ENCODE peak calls at places on chromosomes 6 and 20, in six cellular contexts. E is endothelial cell of umbilical vein, U is HCT116, J is neural progenitor cell, W is keratinocyte, L is IMR-90. N is an unnamed sample. For H3K36me3, the result is how much of the 10 kb centered on the place peaks cover.

GRCh38 chr6:111661541-111662041 is 55.9 kb upstream of the TRAF3IP2 start:
- DNase-seq in E (no peak), U (no peak), J (peak), W (no peak), L (no peak), N (peak)

GRCh38 chr20:56606174-56606945 is 22.7 kb upstream of the TFAP2C start:
- DNase-seq in E (no peak), U (peak), J (no peak), W (no peak), L (no peak), N (peak)

GRCh38 chr20:62381202-62381797 is 5.6 kb upstream of the RPS21 start:
- DNase-seq in E (peak), U (no peak), J (no peak), W (no peak), L (peak), N (no peak)

GRCh38 chr6:71209206-71209605 is 79.4 kb upstream of the OGFRL1 start:
- DNase-seq in E (no peak), U (no peak), J (no peak), W (no peak), L (no peak), N (no peak)

GRCh38 chr6:139291813-139292619 is at the start of gene TXLNB:
- DNase-seq in E (peak), U (peak), J (peak), W (peak), L (peak), N (peak)

GRCh38 chr6:149221774-149222070 is 95.8 kb upstream of the TAB2 start:
- DNase-seq in E (no peak), U (no peak), J (no peak), W (no peak), L (peak), N (no peak)

GRCh38 chr6:12555267-12555666 is 161.3 kb upstream of the PHACTR1 start:
- DNase-seq in E (no peak), U (no peak), J (no peak), W (no peak), L (peak), N (no peak)

GRCh38 chr6:127303917-127304316 is 37.3 kb downstream of the RNF146 start:
- DNase-seq in E (no peak), U (no peak), J (no peak), W (no peak), L (no peak), N (no peak)

GRCh38 chr6:165884813-165885765 is 222.0 kb upstream of the PDE10A start:
- DNase-seq in E (peak), U (peak), J (peak), W (no peak), L (peak), N (peak)

GRCh38 chr20:62063601-62063980 is 2.1 kb downstream of the TAF4 start:
- DNase-seq in E (no peak), U (no peak), J (peak), W (no peak), L (peak), N (no peak)

GRCh38 chr6:28443112-28443773 is at the start of gene ZSCAN23:
- DNase-seq in E (peak), U (no peak), J (peak), W (no peak), L (peak), N (peak)

GRCh38 chr20:17661121-17661744 is 20.8 kb downstream of the RRBP1 start:
- DNase-seq in E (no peak), U (no peak), J (no peak), W (no peak), L (no peak), N (no peak)

GRCh38 chr6:55433446-55434130 is 106.3 kb downstream of the GFRAL start:
- DNase-seq in E (no peak), U (no peak), J (peak), W (no peak), L (peak), N (no peak)

GRCh38 chr6:28522594-28523557 is 2.8 kb upstream of the GPX5 start:
- DNase-seq in E (no peak), U (no peak), J (peak), W (no peak), L (no peak), N (no peak)

GRCh38 chr6:47057830-47058540 is 15.9 kb upstream of the ADGRF1 start:
- DNase-seq in E (no peak), U (no peak), J (no peak), W (no peak), L (no peak), N (no peak)

GRCh38 chr6:100175814-100176275 is 181.8 kb upstream of the MCHR2 start:
- DNase-seq in E (peak), U (no peak), J (no peak), W (no peak), L (peak), N (no peak)

GRCh38 chr6:134379086-134379485 is 61.2 kb upstream of the SGK1 start:
- DNase-seq in E (no peak), U (peak), J (no peak), W (peak), L (no peak), N (peak)

GRCh38 chr6:112951829-112952228 is 604.7 kb downstream of the RFPL4B start:
- DNase-seq in E (peak), U (no peak), J (no peak), W (no peak), L (no peak), N (no peak)

GRCh38 chr6:25155221-25155620 is 124.0 kb upstream of the CARMIL1 start:
- DNase-seq in E (no peak), U (no peak), J (no peak), W (no peak), L (no peak), N (no peak)

GRCh38 chr6:56655996-56656395 is 13.3 kb upstream of the DST start:
- DNase-seq in E (peak), U (no peak), J (no peak), W (no peak), L (no peak), N (no peak)

GRCh38 chr6:235763-236360 is 56.4 kb upstream of the DUSP22 start:
- DNase-seq in E (no peak), U (no peak), J (peak), W (no peak), L (peak), N (no peak)

GRCh38 chr6:34723203-34723602 is 26.6 kb upstream of the ILRUN start:
- DNase-seq in E (no peak), U (no peak), J (no peak), W (no peak), L (peak), N (no peak)

GRCh38 chr6:6816716-6817115 is 228.2 kb downstream of the LY86 start:
- DNase-seq in E (no peak), U (no peak), J (no peak), W (no peak), L (no peak), N (no peak)

GRCh38 chr6:166707045-166707444 is 80.0 kb upstream of the RPS6KA2 start:
- DNase-seq in E (peak), U (no peak), J (peak), W (no peak), L (peak), N (peak)

GRCh38 chr6:15877245-15877644 is 214.4 kb upstream of the DTNBP1 start:
- DNase-seq in E (no peak), U (no peak), J (no peak), W (no peak), L (no peak), N (no peak)

GRCh38 chr6:16514249-16514648 is 247.0 kb downstream of the ATXN1 start:
- DNase-seq in E (peak), U (no peak), J (peak), W (no peak), L (peak), N (no peak)

GRCh38 chr6:14664112-14664592 is 546.6 kb downstream of the CD83 start:
- DNase-seq in E (no peak), U (no peak), J (no peak), W (no peak), L (peak), N (no peak)

GRCh38 chr6:35185302-35185681 is 28.5 kb upstream of the SCUBE3 start:
- DNase-seq in E (no peak), U (no peak), J (no peak), W (no peak), L (peak), N (no peak)

GRCh38 chr6:120112980-120113379 is 763.4 kb upstream of the MAN1A1 start:
- DNase-seq in E (no peak), U (no peak), J (no peak), W (no peak), L (no peak), N (no peak)

GRCh38 chr6:136525586-136526195 is 24.5 kb downstream of the MAP7 start:
- DNase-seq in E (no peak), U (no peak), J (peak), W (no peak), L (no peak), N (no peak)

GRCh38 chr20:64196831-64197418 is 32.7 kb downstream of the MYT1 start:
- DNase-seq in E (no peak), U (no peak), J (no peak), W (no peak), L (no peak), N (no peak)

GRCh38 chr20:44959082-44959895 is 908 bp downstream of the TOMM34 start:
- DNase-seq in E (peak), U (no peak), J (peak), W (no peak), L (peak), N (no peak)

GRCh38 chr20:4018015-4018748 is 2.8 kb upstream of the RNF24 start:
- DNase-seq in E (no peak), U (no peak), J (no peak), W (no peak), L (no peak), N (no peak)

GRCh38 chr6:152298055-152298647 is 339.0 kb downstream of the SYNE1 start:
- DNase-seq in E (no peak), U (no peak), J (no peak), W (no peak), L (no peak), N (no peak)
- H3K36me3 ChIP-seq in E (under half), U (under half), J (under half), W (under half), L (under half), N (under half)

DNA sequence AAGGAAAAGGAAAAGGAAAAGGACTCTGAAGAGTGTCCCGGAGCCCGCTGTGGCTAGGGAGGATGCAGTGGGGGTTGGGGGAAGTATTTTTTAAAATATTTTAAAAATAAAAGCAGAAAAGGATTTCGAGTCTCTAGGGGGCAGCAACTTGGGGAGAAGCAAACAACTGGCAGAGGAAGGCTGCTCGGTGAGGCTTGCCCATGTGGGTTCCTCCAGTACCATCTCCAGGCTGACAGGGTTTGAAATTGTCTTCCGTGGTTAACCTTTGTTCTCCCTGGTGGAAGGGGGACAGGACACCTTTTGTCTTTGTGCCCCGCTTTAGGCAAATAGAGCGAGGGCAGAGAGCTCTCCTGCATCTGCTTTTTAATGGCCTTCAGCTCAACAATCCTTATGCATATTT is 60.4 kb upstream of the SNX9 start:
- DNase-seq in E (peak), U (no peak), J (no peak), W (no peak), L (no peak), N (no peak)
- TF ChIP-seq CTCF in E (no peak), U (no peak), J (no peak), W (no peak), L (peak), N (no peak)

GRCh38 chr6:150880336-150880735 is 14.8 kb downstream of the MTHFD1L start:
- DNase-seq in E (no peak), U (no peak), J (no peak), W (no peak), L (no peak), N (no peak)
- H3K9ac ChIP-seq in E (no peak), U (no peak), J (no peak), W (no peak), L (no peak), N (no peak)

GRCh38 chr20:8005033-8005432 is 14.5 kb downstream of the TMX4 start:
- DNase-seq in E (no peak), U (no peak), J (no peak), W (no peak), L (no peak), N (no peak)

GRCh38 chr20:8007490-8007889 is 12.1 kb downstream of the TMX4 start:
- DNase-seq in E (no peak), U (no peak), J (no peak), W (no peak), L (no peak), N (no peak)

GRCh38 chr20:8008733-8009132 is 10.8 kb downstream of the TMX4 start:
- DNase-seq in E (no peak), U (no peak), J (no peak), W (no peak), L (no peak), N (no peak)

GRCh38 chr20:8005575-8006366 is 13.8 kb downstream of the TMX4 start:
- DNase-seq in E (no peak), U (no peak), J (no peak), W (no peak), L (no peak), N (no peak)
- H3K36me3 ChIP-seq in E (under half), U (under half), J (under half), W (under half), L (under half), N (under half)

DNA sequence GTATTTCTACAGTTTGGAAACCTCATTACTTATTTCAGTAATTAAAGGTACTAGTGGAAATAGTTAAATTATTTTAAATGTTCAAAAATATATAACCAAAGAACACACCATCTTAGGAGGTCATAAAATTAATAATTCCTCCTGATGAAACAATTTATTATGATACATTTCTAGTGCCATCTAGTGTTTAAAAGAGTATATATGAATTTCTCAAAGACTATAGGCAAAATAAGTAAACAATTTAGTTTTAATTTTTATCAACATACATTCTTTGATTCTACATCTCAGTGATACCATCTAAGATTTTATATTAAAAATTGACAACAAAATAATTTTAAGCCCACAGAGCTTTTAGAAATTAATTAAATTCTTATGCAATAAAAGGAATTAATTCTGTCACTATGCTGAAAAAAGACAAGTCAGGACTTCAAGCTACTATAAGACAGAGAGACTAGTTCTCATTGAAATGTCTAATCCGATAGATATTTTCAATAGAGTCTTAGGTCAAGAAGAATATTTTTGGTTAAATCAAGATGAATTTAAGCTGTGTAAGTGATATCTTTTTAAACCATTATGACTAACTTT is 107.8 kb upstream of the RNF217 start:
- DNase-seq in E (peak), U (no peak), J (no peak), W (no peak), L (no peak), N (no peak)
- TF ChIP-seq CTCF in E (no peak), U (peak), J (peak), W (no peak), L (peak), N (no peak)

DNA sequence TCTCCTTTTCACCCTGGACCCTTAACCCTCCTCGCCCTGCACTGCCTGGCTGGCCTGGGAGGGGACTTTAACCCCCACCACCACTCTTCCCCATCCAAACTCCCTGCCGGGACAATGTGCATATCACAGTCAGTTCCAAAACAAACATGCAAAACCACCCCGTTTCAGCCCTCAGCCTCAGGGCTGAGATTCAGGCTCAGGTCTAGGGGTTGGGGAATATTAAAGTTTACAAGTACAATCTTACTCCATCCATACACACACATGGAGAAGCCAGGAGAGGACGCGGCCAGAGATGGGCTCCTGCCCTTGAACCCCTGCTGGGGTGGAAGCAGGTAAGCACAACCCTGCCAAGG is 534 bp downstream of the KIAA1755 start:
- DNase-seq in E (no peak), U (no peak), J (no peak), W (no peak), L (no peak), N (no peak)
- H3K9ac ChIP-seq in E (no peak), U (no peak), J (no peak), W (no peak), L (peak), N (peak)

GRCh38 chr6:31636698-31637596 is 15.5 kb downstream of the BAG6 start:
- DNase-seq in E (no peak), U (no peak), J (no peak), W (no peak), L (no peak), N (no peak)
- H3K36me3 ChIP-seq in E (under half), U (half or more), J (under half), W (half or more), L (half or more), N (under half)

GRCh38 chr6:132798820-132799538 is 542 bp upstream of the SLC18B1 start:
- DNase-seq in E (peak), U (peak), J (peak), W (no peak), L (peak), N (peak)
- TF ChIP-seq CTCF in E (peak), U (peak), J (peak), W (peak), L (peak), N (peak)

GRCh38 chr6:43265564-43265963 is 22.3 kb downstream of the TTBK1 start:
- DNase-seq in E (no peak), U (no peak), J (no peak), W (no peak), L (no peak), N (no peak)

GRCh38 chr6:43268782-43269272 is 25.5 kb downstream of the TTBK1 start:
- DNase-seq in E (no peak), U (no peak), J (no peak), W (no peak), L (no peak), N (no peak)

GRCh38 chr6:43268348-43268685 is 25.0 kb downstream of the TTBK1 start:
- DNase-seq in E (no peak), U (no peak), J (no peak), W (no peak), L (no peak), N (no peak)

GRCh38 chr6:43269273-43270007 is 26.2 kb downstream of the TTBK1 start:
- DNase-seq in E (no peak), U (no peak), J (peak), W (no peak), L (no peak), N (peak)

GRCh38 chr6:43267619-43268347 is 24.5 kb downstream of the TTBK1 start:
- DNase-seq in E (no peak), U (no peak), J (no peak), W (no peak), L (no peak), N (peak)
- H3K9ac ChIP-seq in E (no peak), U (no peak), J (no peak), W (no peak), L (no peak), N (peak)